ENCODE peak calls at places on chromosomes 2 and 18, in five cellular contexts. R is astrocyte, B is HCT116, A is K562, M is GM23248. H is an unnamed sample.

GRCh38 chr2:225598426-225598825 is 198.9 kb downstream of the NYAP2 start:
- DNase-seq in R (peak; percentile 64), M (no peak), A (no peak), B (no peak), H (no peak)

GRCh38 chr18:62384610-62385097 is 59.5 kb downstream of the TNFRSF11A start:
- DNase-seq in R (no peak), B (no peak), A (no peak), M (no peak), H (no peak)

GRCh38 chr2:239122711-239123110 is 274.8 kb downstream of the TWIST2 start:
- DNase-seq in B (no peak), R (no peak), M (no peak), A (no peak), H (no peak)

GRCh38 chr18:58505181-58505580 is 123.7 kb downstream of the ALPK2 start:
- DNase-seq in M (no peak), R (no peak), B (no peak), A (no peak), H (no peak)

GRCh38 chr2:127024769-127025356 is 82.1 kb downstream of the BIN1 start:
- DNase-seq in R (peak; percentile 36), A (no peak), M (peak; percentile 70), B (no peak), H (no peak)

GRCh38 chr18:76365561-76365960 is 129.5 kb downstream of the ZNF516 start:
- DNase-seq in M (no peak), R (no peak), B (no peak), A (no peak), H (no peak)

GRCh38 chr2:45043171-45043570 is 33.9 kb upstream of the SIX2 start:
- DNase-seq in M (no peak), A (no peak), B (no peak), R (no peak), H (no peak)

GRCh38 chr2:156191547-156191946 is 141.0 kb downstream of the NR4A2 start:
- DNase-seq in B (no peak), M (no peak), A (no peak), R (peak; percentile 1), H (no peak)

GRCh38 chr2:97774425-97774824 is 61.0 kb downstream of the ZAP70 start:
- DNase-seq in A (peak; percentile 20), R (no peak), B (no peak), M (peak; percentile 36), H (no peak)

GRCh38 chr2:147488472-147488871 is 356.4 kb upstream of the ACVR2A start:
- DNase-seq in M (no peak), B (no peak), R (no peak), A (no peak), H (no peak)

GRCh38 chr18:13455470-13455869 is 236.9 kb downstream of the LDLRAD4 start:
- DNase-seq in R (no peak), M (no peak), A (no peak), B (no peak), H (no peak)

GRCh38 chr2:197869501-197870111 is 65.2 kb downstream of the PLCL1 start:
- DNase-seq in B (no peak), M (peak; percentile 36), R (peak; percentile 76), A (peak; percentile 42), H (no peak)

GRCh38 chr2:112149194-112149593 is 11.0 kb downstream of the FBLN7 start:
- DNase-seq in R (no peak), B (no peak), M (no peak), A (no peak), H (no peak)

GRCh38 chr2:86044614-86045013 is 61.1 kb downstream of the POLR1A start:
- DNase-seq in M (no peak), B (no peak), A (no peak), R (no peak), H (no peak)

GRCh38 chr2:231583982-231584381 is 8.7 kb upstream of the TEX44 start:
- DNase-seq in A (no peak), M (no peak), R (no peak), B (no peak), H (no peak)

GRCh38 chr2:1886405-1886992 is 142.2 kb upstream of the PXDN start:
- DNase-seq in R (peak; percentile 40), A (peak; percentile 67), B (peak; percentile 47), M (peak; percentile 77), H (no peak)

GRCh38 chr2:61660511-61661388 is 122.6 kb upstream of the XPO1 start:
- DNase-seq in B (no peak), M (no peak), A (no peak), R (no peak), H (no peak)

GRCh38 chr18:62437520-62438329 is 85.1 kb upstream of the ZCCHC2 start:
- DNase-seq in B (no peak), A (peak; percentile 34), M (peak; percentile 44), R (no peak), H (peak; percentile 46)

GRCh38 chr18:44680271-44681038 is at the start of gene SETBP1:
- DNase-seq in M (peak; percentile 69), R (peak; percentile 48), B (no peak), A (no peak), H (no peak)
- TF ChIP-seq EZH2 in M (no peak), R (peak; percentile 1), B (no peak), A (no peak), H (no peak)

DNA sequence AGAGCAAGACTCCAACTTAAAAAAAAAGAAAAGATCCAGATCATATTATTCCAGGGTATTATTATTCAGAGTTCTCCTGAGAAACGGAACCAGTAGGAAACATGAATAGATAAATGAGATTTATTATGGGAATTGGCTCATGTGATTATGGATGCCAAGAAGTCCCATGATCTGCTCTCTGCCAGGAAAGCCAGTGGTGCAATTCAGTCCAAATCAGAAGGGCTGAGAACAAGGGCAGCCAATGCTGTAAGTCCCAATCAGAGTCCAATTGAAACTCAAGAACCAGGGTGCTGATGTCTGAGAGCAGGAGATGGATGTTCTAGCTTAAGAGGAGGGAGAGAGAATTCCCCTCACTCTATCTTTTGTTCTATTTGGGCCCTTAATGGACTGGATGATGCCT is 7.8 kb downstream of the SCYGR2 start:
- DNase-seq in A (no peak), R (no peak), M (no peak), B (no peak), H (no peak)
- H3K4me2 ChIP-seq in A (no peak overlapping the region), R (no peak overlapping the region), M (no peak overlapping the region), B (no peak overlapping the region), H (no peak overlapping the region)

DNA sequence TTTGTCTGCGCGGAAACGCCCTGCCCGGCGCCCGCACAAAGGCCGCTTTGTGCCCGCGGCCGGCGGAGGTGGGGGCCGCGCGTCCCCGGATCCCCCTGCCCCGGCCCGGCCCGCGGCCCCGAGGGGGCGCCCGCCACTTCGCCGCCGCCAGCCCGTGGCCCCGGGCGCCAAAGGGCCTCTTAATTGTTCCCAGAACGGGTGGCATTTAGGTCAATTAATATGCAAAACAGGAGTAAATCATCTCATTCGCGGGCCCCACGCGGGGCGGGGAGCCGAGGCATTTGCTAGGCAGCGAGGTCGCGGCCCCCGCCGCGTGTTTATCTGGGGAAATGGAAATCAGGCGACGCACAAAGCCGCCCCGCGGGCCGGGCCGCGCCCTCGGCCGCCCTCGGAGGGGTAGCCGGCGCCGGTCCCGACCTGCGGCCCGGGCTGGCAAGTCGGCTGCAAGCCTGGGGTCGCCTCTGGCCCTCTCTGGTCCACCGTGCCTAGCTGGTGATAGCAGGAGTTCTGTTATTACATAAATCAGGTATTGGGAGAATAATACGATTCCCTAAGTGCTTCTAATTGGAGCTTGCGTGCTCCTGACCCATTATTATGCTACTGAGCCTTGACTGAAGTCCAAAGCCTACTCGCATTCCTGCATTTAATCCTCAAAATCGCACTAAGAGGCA is 148.2 kb upstream of the GLI2 start:
- DNase-seq in M (no peak), A (no peak), B (no peak), R (no peak), H (no peak)
- TF ChIP-seq EZH2 in M (no peak), A (no peak), B (no peak), R (peak; percentile 12), H (no peak)

GRCh38 chr2:37982147-37982582 is 57.1 kb downstream of the RMDN2 start:
- DNase-seq in M (peak; percentile 80), A (peak; percentile 70), B (peak; percentile 44), R (peak; percentile 16), H (peak; percentile 48)
- H3K4me2 ChIP-seq in M (peak overlapping the region; percentile 53), A (no peak overlapping the region), B (peak overlapping the region; percentile 56), R (peak overlapping the region; percentile 80), H (peak overlapping the region; percentile 22)

GRCh38 chr2:66578853-66579158 is 143.9 kb downstream of the MEIS1 start:
- DNase-seq in R (no peak), B (no peak), M (no peak), A (no peak), H (no peak)

GRCh38 chr2:66579494-66579893 is 144.6 kb downstream of the MEIS1 start:
- DNase-seq in M (no peak), B (no peak), A (no peak), R (no peak), H (no peak)

GRCh38 chr2:66577331-66578041 is 142.6 kb downstream of the MEIS1 start:
- DNase-seq in M (no peak), B (no peak), R (no peak), A (no peak), H (no peak)

GRCh38 chr2:66576381-66577330 is 141.7 kb downstream of the MEIS1 start:
- DNase-seq in M (peak; percentile 68), R (no peak), A (no peak), B (no peak), H (no peak)

GRCh38 chr2:66578067-66578852 is 143.3 kb downstream of the MEIS1 start:
- DNase-seq in A (no peak), B (no peak), R (no peak), M (no peak), H (no peak)
- TF ChIP-seq EZH2 in A (no peak), B (no peak), R (peak; percentile 80), M (no peak), H (no peak)